ENCODE peak calls at places on chromosomes 7 and 10, in seven cellular contexts. D is OCI-LY7; T is Panc1; H is heart left ventricle; N is right atrium auricular region; F is CD4-positive, alpha-beta T cell; I is uterus. S is an unnamed sample.

GRCh38 chr7:114825423-114825951 is 96.4 kb upstream of the MDFIC start:
- DNase-seq in D (no peak), T (no peak), H (no peak), N (no peak), F (no peak), I (no peak), S (no peak)

GRCh38 chr7:112995091-112995824 is 91.4 kb downstream of the GPR85 start:
- DNase-seq in D (no peak), T (no peak), H (peak; percentile 61), N (no peak), F (no peak), I (no peak), S (no peak)

GRCh38 chr7:87225696-87226095 is 6.2 kb upstream of the TMEM243 start:
- DNase-seq in D (no peak), T (no peak), H (no peak), N (no peak), F (no peak), I (no peak), S (no peak)

GRCh38 chr7:50184266-50184665 is 91.2 kb upstream of the ZPBP start:
- DNase-seq in D (no peak), T (no peak), H (no peak), N (no peak), F (no peak), I (no peak), S (no peak)

GRCh38 chr10:111392910-111393309 is 316.1 kb downstream of the ADRA2A start:
- DNase-seq in D (no peak), T (no peak), H (no peak), N (no peak), F (no peak), I (no peak), S (no peak)

GRCh38 chr7:134562136-134562535 is 13.2 kb downstream of the AKR1B15 start:
- DNase-seq in D (no peak), T (no peak), H (no peak), N (no peak), F (no peak), I (no peak), S (no peak)

GRCh38 chr10:32937824-32938482 is 20.1 kb downstream of the ITGB1 start:
- DNase-seq in D (no peak), T (no peak), H (no peak), N (no peak), F (no peak), I (no peak), S (peak; percentile 44)

GRCh38 chr7:19249281-19249680 is 104.1 kb upstream of the FERD3L start:
- DNase-seq in D (no peak), T (no peak), H (no peak), N (no peak), F (no peak), I (no peak), S (no peak)

GRCh38 chr7:2495402-2496309 is 19.5 kb upstream of the GRIFIN start:
- DNase-seq in D (no peak), T (no peak), H (no peak), N (no peak), F (no peak), I (no peak), S (no peak)

GRCh38 chr10:74047304-74047703 is 49.4 kb downstream of the VCL start:
- DNase-seq in D (no peak), T (no peak), H (no peak), N (no peak), F (no peak), I (no peak), S (no peak)

GRCh38 chr7:8259586-8260222 is 2.3 kb downstream of the ICA1 start:
- DNase-seq in D (no peak), T (no peak), H (no peak), N (no peak), F (no peak), I (no peak), S (no peak)

GRCh38 chr7:147556317-147556716 is 1034.2 kb upstream of the C7orf33 start:
- DNase-seq in D (no peak), T (no peak), H (no peak), N (no peak), F (no peak), I (no peak), S (no peak)

GRCh38 chr7:103009466-103010219 is 65.0 kb downstream of the FBXL13 start:
- DNase-seq in D (peak; percentile 75), T (no peak), H (no peak), N (no peak), F (no peak), I (no peak), S (no peak)

GRCh38 chr7:105126436-105126975 is 112.5 kb downstream of the KMT2E start:
- DNase-seq in D (no peak), T (no peak), H (no peak), N (no peak), F (no peak), I (no peak), S (no peak)

GRCh38 chr7:29345590-29345989 is 151.0 kb downstream of the CHN2 start:
- DNase-seq in D (no peak), T (no peak), H (peak; percentile 37), N (no peak), F (no peak), I (no peak), S (no peak)

GRCh38 chr7:123198668-123199652 is 809 bp downstream of the SLC13A1 start:
- DNase-seq in D (no peak), T (no peak), H (no peak), N (no peak), F (no peak), I (no peak), S (peak; percentile 44)

GRCh38 chr10:133100706-133101463 is 13.2 kb downstream of the ADGRA1 start:
- DNase-seq in D (no peak), T (no peak), H (no peak), N (no peak), F (no peak), I (no peak), S (peak; percentile 86)

GRCh38 chr10:94193466-94193924 is 169.2 kb downstream of the NOC3L start:
- DNase-seq in D (no peak), T (no peak), H (no peak), N (no peak), F (no peak), I (no peak), S (no peak)

GRCh38 chr7:539731-540411 is 20.2 kb upstream of the PDGFA start:
- DNase-seq in D (no peak), T (no peak), H (no peak), N (no peak), F (no peak), I (no peak), S (peak; percentile 50)
- H3K27ac ChIP-seq in D (no peak overlapping the region), T (peak overlapping the region; percentile 73), H (no peak overlapping the region), N (no peak overlapping the region), F (no peak overlapping the region), I (no peak overlapping the region), S (peak overlapping the region; percentile 70)

GRCh38 chr10:52108236-52108635 is 205.8 kb upstream of the DKK1 start:
- DNase-seq in D (no peak), T (no peak), H (no peak), N (no peak), F (no peak), I (no peak), S (no peak)
- H3K27ac ChIP-seq in D (no peak overlapping the region), T (no peak overlapping the region), H (no peak overlapping the region), N (no peak overlapping the region), F (no peak overlapping the region), I (no peak overlapping the region), S (no peak overlapping the region)

DNA sequence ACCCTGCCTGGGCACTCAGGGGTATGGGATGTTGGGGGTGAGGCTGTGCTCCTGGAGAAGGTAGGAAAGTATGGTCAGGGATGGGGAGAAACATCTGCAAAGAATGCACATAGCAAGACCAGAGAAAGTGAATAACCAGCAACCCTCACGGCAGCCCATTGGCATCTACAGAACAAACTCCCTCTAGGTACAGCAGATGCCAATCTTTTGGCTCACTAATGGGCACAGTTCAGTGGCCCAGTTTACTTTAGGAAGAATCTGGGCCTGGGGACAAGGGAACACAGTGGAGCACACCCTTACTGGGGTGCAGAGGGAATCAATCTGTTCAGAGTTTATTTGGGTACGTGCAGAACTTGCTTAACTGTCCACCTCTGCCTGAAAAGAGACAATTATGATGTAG is 143.8 kb downstream of the JAZF1 start:
- DNase-seq in D (no peak), T (no peak), H (no peak), N (no peak), F (no peak), I (no peak), S (no peak)
- H3K27ac ChIP-seq in D (no peak overlapping the region), T (peak overlapping the region; percentile 93), H (peak overlapping the region; percentile 27), N (no peak overlapping the region), F (no peak overlapping the region), I (peak overlapping the region; percentile 77), S (no peak overlapping the region)

DNA sequence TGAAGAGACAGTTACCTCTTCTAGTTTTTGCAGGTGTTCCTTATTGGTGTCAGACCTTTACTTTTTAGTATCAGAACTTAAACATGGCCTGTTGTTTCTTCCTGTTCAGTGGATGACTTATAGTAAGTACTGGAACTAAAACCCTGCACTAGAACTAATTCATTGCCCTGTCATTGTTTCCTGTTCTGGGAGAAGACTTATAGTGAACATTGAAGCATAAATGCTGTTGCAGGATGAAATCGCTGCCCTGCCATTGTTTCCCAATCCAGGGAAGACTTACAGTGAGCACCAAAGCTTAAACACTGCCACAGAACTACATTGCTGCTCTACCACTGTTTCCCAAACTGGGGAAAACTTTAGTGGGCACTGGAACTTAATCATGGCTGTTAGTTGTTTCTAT is 13.1 kb downstream of the IPMK start:
- DNase-seq in D (no peak), T (no peak), H (no peak), N (no peak), F (no peak), I (no peak), S (no peak)
- H3K27ac ChIP-seq in D (no peak overlapping the region), T (no peak overlapping the region), H (no peak overlapping the region), N (no peak overlapping the region), F (no peak overlapping the region), I (no peak overlapping the region), S (no peak overlapping the region)

GRCh38 chr7:128389085-128389814 is 20.5 kb downstream of the IMPDH1 start:
- DNase-seq in D (no peak), T (no peak), H (no peak), N (no peak), F (no peak), I (no peak), S (no peak)
- H3K27ac ChIP-seq in D (no peak overlapping the region), T (no peak overlapping the region), H (no peak overlapping the region), N (no peak overlapping the region), F (no peak overlapping the region), I (no peak overlapping the region), S (no peak overlapping the region)

S was measured in upper lobe of left lung.